ENCODE peak calls at places on chromosomes 7 and 10, in seven cellular contexts. Q is heart left ventricle, C is PC-9, V is body of pancreas, R is lower leg skin, T is neural progenitor cell, F is GM12865. N is an unnamed sample.

GRCh38 chr7:43729924-43730248 is 563 bp upstream of the COA1 start:
- DNase-seq in Q (no peak), C (no peak), V (no peak), R (no peak), T (no peak), F (no peak), N (no peak)

GRCh38 chr10:78777466-78778256 is 291.1 kb upstream of the ZMIZ1 start:
- DNase-seq in Q (peak), C (no peak), V (no peak), R (peak), T (no peak), F (no peak), N (peak)

GRCh38 chr10:99656199-99657064 is 2.9 kb upstream of the ENTPD7 start:
- DNase-seq in Q (no peak), C (peak), V (no peak), R (no peak), T (no peak), F (no peak), N (no peak)

GRCh38 chr10:125782055-125782454 is 6.4 kb upstream of the MMP21 start:
- DNase-seq in Q (no peak), C (no peak), V (no peak), R (no peak), T (no peak), F (no peak), N (no peak)

GRCh38 chr7:106063039-106063438 is 49.1 kb downstream of the SYPL1 start:
- DNase-seq in Q (no peak), C (no peak), V (no peak), R (no peak), T (no peak), F (no peak), N (no peak)

GRCh38 chr10:7787150-7787856 is 490 bp downstream of the KIN start:
- DNase-seq in Q (no peak), C (peak), V (no peak), R (no peak), T (no peak), F (peak), N (no peak)

GRCh38 chr10:95496951-95497350 is 64.2 kb downstream of the SORBS1 start:
- DNase-seq in Q (no peak), C (no peak), V (no peak), R (no peak), T (no peak), F (no peak), N (no peak)

GRCh38 chr10:105241254-105241653 is 600.2 kb downstream of the SORCS3 start:
- DNase-seq in Q (no peak), C (no peak), V (no peak), R (no peak), T (no peak), F (no peak), N (no peak)

GRCh38 chr10:16967000-16967865 is 150.0 kb upstream of the RSU1 start:
- DNase-seq in Q (no peak), C (no peak), V (no peak), R (no peak), T (no peak), F (no peak), N (no peak)

GRCh38 chr10:78599122-78599853 is 469.5 kb upstream of the ZMIZ1 start:
- DNase-seq in Q (no peak), C (no peak), V (no peak), R (no peak), T (no peak), F (no peak), N (no peak)

GRCh38 chr7:1397491-1398327 is 61.6 kb downstream of the MICALL2 start:
- DNase-seq in Q (no peak), C (no peak), V (no peak), R (no peak), T (no peak), F (no peak), N (no peak)

GRCh38 chr10:59905735-59906416 is 480 bp downstream of the CCDC6 start:
- DNase-seq in Q (peak), C (no peak), V (no peak), R (no peak), T (peak), F (no peak), N (no peak)

GRCh38 chr7:108809356-108809755 is 239.7 kb downstream of the DNAJB9 start:
- DNase-seq in Q (no peak), C (no peak), V (no peak), R (no peak), T (no peak), F (no peak), N (no peak)

GRCh38 chr7:102294589-102294988 is 7.9 kb downstream of the SH2B2 start:
- DNase-seq in Q (no peak), C (no peak), V (no peak), R (no peak), T (no peak), F (no peak), N (no peak)

GRCh38 chr7:137992738-137993394 is 9.0 kb downstream of the CREB3L2 start:
- DNase-seq in Q (peak), C (no peak), V (no peak), R (peak), T (no peak), F (peak), N (peak)

GRCh38 chr10:61835909-61836232 is 65.6 kb upstream of the ARID5B start:
- DNase-seq in Q (no peak), C (no peak), V (no peak), R (no peak), T (no peak), F (no peak), N (no peak)

GRCh38 chr10:117217196-117217761 is 20.0 kb downstream of the KCNK18 start:
- DNase-seq in Q (peak), C (no peak), V (peak), R (no peak), T (peak), F (peak), N (no peak)

GRCh38 chr7:44158060-44158872 is 17.1 kb upstream of the MYL7 start:
- DNase-seq in Q (no peak), C (no peak), V (no peak), R (no peak), T (no peak), F (no peak), N (no peak)

GRCh38 chr10:71835671-71836593 is 15.1 kb downstream of the PSAP start:
- DNase-seq in Q (peak), C (peak), V (peak), R (peak), T (peak), F (peak), N (peak)

GRCh38 chr10:31604141-31604540 is 285.1 kb downstream of the ZEB1 start:
- DNase-seq in Q (peak), C (no peak), V (no peak), R (no peak), T (no peak), F (no peak), N (no peak)

GRCh38 chr10:6601224-6601805 is 21.2 kb upstream of the PRKCQ start:
- DNase-seq in Q (no peak), C (no peak), V (no peak), R (no peak), T (no peak), F (no peak), N (no peak)

GRCh38 chr10:130464426-130464825 is 328.2 kb downstream of the GLRX3 start:
- DNase-seq in Q (no peak), C (no peak), V (no peak), R (no peak), T (no peak), F (no peak), N (no peak)

GRCh38 chr7:134778941-134779740 is at the start of gene CALD1:
- DNase-seq in Q (peak), C (peak), V (peak), R (peak), T (peak), F (no peak), N (peak)

GRCh38 chr7:42792841-42793240 is 119.0 kb downstream of the C7orf25 start:
- DNase-seq in Q (no peak), C (no peak), V (no peak), R (no peak), T (no peak), F (no peak), N (no peak)

GRCh38 chr10:1064172-1064571 is 8.0 kb downstream of the WDR37 start:
- DNase-seq in Q (no peak), C (no peak), V (no peak), R (no peak), T (no peak), F (no peak), N (no peak)

GRCh38 chr7:149670288-149670687 is 103.1 kb downstream of the ZNF467 start:
- DNase-seq in Q (peak), C (no peak), V (no peak), R (no peak), T (no peak), F (no peak), N (no peak)

GRCh38 chr10:28241766-28242399 is 61.0 kb downstream of the MPP7 start:
- DNase-seq in Q (no peak), C (no peak), V (no peak), R (no peak), T (peak), F (peak), N (no peak)

GRCh38 chr10:92268763-92269162 is 22.1 kb downstream of the CPEB3 start:
- DNase-seq in Q (no peak), C (no peak), V (no peak), R (no peak), T (no peak), F (peak), N (no peak)

GRCh38 chr10:30600005-30600404 is 29.5 kb downstream of the LYZL2 start:
- DNase-seq in Q (no peak), C (no peak), V (no peak), R (no peak), T (no peak), F (peak), N (no peak)

GRCh38 chr10:28559661-28560060 is 26.7 kb downstream of the WAC start:
- DNase-seq in Q (no peak), C (no peak), V (no peak), R (no peak), T (peak), F (no peak), N (no peak)

GRCh38 chr10:79404231-79404609 is 41.2 kb downstream of the ZCCHC24 start:
- DNase-seq in Q (peak), C (no peak), V (no peak), R (peak), T (peak), F (no peak), N (peak)

GRCh38 chr10:96463562-96463961 is 50.2 kb downstream of the TLL2 start:
- DNase-seq in Q (no peak), C (no peak), V (no peak), R (no peak), T (no peak), F (peak), N (no peak)

GRCh38 chr7:47734287-47734948 is 152.5 kb upstream of the TNS3 start:
- DNase-seq in Q (no peak), C (no peak), V (no peak), R (no peak), T (no peak), F (peak), N (no peak)

GRCh38 chr10:120600871-120601644 is 144.0 kb downstream of the PLPP4 start:
- DNase-seq in Q (no peak), C (no peak), V (no peak), R (no peak), T (peak), F (peak), N (no peak)

GRCh38 chr7:44793919-44794715 is 2.4 kb upstream of the PPIA start:
- DNase-seq in Q (no peak), C (peak), V (no peak), R (no peak), T (no peak), F (no peak), N (no peak)

GRCh38 chr10:4498763-4499251 is 327.2 kb upstream of the AKR1E2 start:
- DNase-seq in Q (no peak), C (no peak), V (no peak), R (no peak), T (no peak), F (no peak), N (no peak)

GRCh38 chr7:117212969-117213877 is 109.6 kb downstream of the WNT2 start:
- DNase-seq in Q (no peak), C (no peak), V (peak), R (peak), T (peak), F (peak), N (peak)

GRCh38 chr7:94336009-94336408 is 58.7 kb upstream of the COL1A2 start:
- DNase-seq in Q (no peak), C (no peak), V (no peak), R (no peak), T (no peak), F (no peak), N (no peak)

DNA sequence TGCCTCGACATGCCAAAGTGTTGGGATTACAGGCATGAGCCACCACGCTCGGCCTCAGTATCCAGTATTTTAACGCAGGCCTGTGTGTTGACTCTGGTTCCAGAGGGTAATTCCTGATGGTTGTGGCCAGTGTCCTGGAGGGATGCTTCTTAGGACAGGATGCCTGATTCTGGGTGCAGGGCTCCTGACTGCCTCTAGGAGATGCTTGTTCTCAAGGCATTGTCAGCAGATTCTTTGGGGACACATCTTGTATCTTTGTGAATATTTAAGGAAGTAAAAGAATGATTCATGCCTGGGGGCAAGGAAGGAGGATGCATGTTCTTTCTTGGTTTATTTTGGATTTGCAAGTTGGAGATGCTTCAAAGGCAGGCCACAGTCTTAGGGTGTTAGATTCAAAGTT is 2.2 kb downstream of the ZDHHC4 start:
- DNase-seq in Q (no peak), C (peak), V (no peak), R (no peak), T (no peak), F (peak), N (no peak)
- TF ChIP-seq CTCF in Q (no peak), C (peak), V (no peak), R (no peak), T (peak), F (peak), N (no peak)

GRCh38 chr7:152054377-152055230 is 29.1 kb downstream of the GALNT11 start:
- DNase-seq in Q (no peak), C (no peak), V (no peak), R (no peak), T (no peak), F (no peak), N (peak)
- TF ChIP-seq CTCF in Q (no peak), C (no peak), V (no peak), R (no peak), T (no peak), F (no peak), N (no peak)

GRCh38 chr7:147249956-147250355 is 1133.4 kb downstream of the CNTNAP2 start:
- DNase-seq in Q (no peak), C (no peak), V (no peak), R (no peak), T (no peak), F (no peak), N (no peak)
- TF ChIP-seq CTCF in Q (no peak), C (no peak), V (no peak), R (no peak), T (peak), F (no peak), N (no peak)

GRCh38 chr10:14736043-14736442 is 38.7 kb downstream of the FAM107B start:
- DNase-seq in Q (no peak), C (no peak), V (no peak), R (no peak), T (no peak), F (peak), N (no peak)

GRCh38 chr10:14738011-14738510 is 36.6 kb downstream of the FAM107B start:
- DNase-seq in Q (no peak), C (no peak), V (no peak), R (no peak), T (no peak), F (no peak), N (no peak)

GRCh38 chr10:14732146-14732545 is 42.6 kb downstream of the FAM107B start:
- DNase-seq in Q (no peak), C (no peak), V (peak), R (no peak), T (no peak), F (no peak), N (no peak)

GRCh38 chr10:14740684-14741247 is 33.9 kb downstream of the FAM107B start:
- DNase-seq in Q (no peak), C (no peak), V (no peak), R (no peak), T (no peak), F (peak), N (no peak)

GRCh38 chr10:14736600-14737081 is 38.1 kb downstream of the FAM107B start:
- DNase-seq in Q (peak), C (no peak), V (no peak), R (no peak), T (peak), F (peak), N (peak)
- TF ChIP-seq CTCF in Q (no peak), C (no peak), V (no peak), R (no peak), T (no peak), F (no peak), N (no peak)

GRCh38 chr7:99837649-99838361 is 10.0 kb downstream of the CYP3A43 start:
- DNase-seq in Q (no peak), C (peak), V (no peak), R (no peak), T (no peak), F (peak), N (no peak)
- TF ChIP-seq CTCF in Q (no peak), C (peak), V (peak), R (no peak), T (peak), F (peak), N (no peak)

GRCh38 chr7:36792421-36792820 is 68.1 kb upstream of the AOAH start:
- DNase-seq in Q (no peak), C (no peak), V (no peak), R (no peak), T (no peak), F (no peak), N (no peak)

GRCh38 chr7:36796850-36797618 is 72.7 kb upstream of the AOAH start:
- DNase-seq in Q (no peak), C (no peak), V (no peak), R (no peak), T (no peak), F (no peak), N (no peak)

GRCh38 chr7:36790280-36790679 is 66.0 kb upstream of the AOAH start:
- DNase-seq in Q (no peak), C (no peak), V (no peak), R (no peak), T (no peak), F (no peak), N (no peak)

GRCh38 chr7:36795451-36796021 is 71.2 kb upstream of the AOAH start:
- DNase-seq in Q (no peak), C (no peak), V (no peak), R (no peak), T (no peak), F (no peak), N (no peak)

GRCh38 chr7:36794689-36795088 is 70.4 kb upstream of the AOAH start:
- DNase-seq in Q (no peak), C (no peak), V (no peak), R (no peak), T (no peak), F (no peak), N (no peak)
- TF ChIP-seq CTCF in Q (no peak), C (no peak), V (no peak), R (no peak), T (no peak), F (no peak), N (no peak)

DNA sequence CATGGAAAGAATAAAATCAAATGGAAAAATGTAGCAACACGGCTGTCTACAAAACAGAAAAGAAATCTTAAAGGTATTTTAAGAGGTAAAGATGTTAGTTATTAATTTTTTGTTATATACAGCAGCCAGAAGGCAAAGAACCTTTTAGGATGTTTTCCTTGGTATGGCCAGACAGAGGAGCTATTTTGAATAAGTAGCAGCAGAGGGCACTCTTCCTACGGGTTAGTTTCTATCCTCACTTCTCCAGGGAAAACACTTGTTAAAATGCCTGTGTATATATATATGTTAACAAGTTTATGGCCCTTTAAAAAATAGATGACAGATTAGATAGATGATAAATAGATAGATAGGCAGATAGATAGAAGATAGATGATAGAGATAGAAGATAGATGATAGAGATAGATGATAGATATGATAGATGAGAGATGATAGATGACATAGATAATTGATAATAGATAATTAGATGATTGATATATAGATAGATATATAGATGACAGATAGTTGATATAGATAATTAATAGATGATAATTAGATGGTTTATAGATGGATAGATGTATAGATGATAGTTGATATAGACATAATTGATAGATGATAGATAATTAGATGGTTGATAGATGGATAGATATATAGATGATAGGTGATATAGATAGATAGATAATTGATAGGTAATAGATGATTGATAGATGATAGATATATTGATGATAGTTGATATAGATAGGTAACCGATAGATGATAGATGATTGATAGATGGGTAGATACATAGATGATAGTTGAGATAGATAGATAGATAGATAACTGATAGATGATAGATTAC is 57.8 kb upstream of the WIPF3 start:
- DNase-seq in Q (no peak), C (peak), V (no peak), R (no peak), T (peak), F (peak), N (no peak)
- TF ChIP-seq CTCF in Q (peak), C (peak), V (peak), R (no peak), T (peak), F (peak), N (peak)

GRCh38 chr7:64431838-64432237 is 118.1 kb downstream of the ZNF736 start:
- DNase-seq in Q (no peak), C (no peak), V (no peak), R (no peak), T (no peak), F (no peak), N (no peak)
- TF ChIP-seq CTCF in Q (no peak), C (no peak), V (no peak), R (no peak), T (no peak), F (no peak), N (no peak)

GRCh38 chr7:141754939-141755338 is 9.0 kb upstream of the TAS2R3 start:
- DNase-seq in Q (no peak), C (no peak), V (no peak), R (no peak), T (peak), F (peak), N (no peak)
- TF ChIP-seq CTCF in Q (no peak), C (peak), V (peak), R (no peak), T (peak), F (peak), N (no peak)

DNA sequence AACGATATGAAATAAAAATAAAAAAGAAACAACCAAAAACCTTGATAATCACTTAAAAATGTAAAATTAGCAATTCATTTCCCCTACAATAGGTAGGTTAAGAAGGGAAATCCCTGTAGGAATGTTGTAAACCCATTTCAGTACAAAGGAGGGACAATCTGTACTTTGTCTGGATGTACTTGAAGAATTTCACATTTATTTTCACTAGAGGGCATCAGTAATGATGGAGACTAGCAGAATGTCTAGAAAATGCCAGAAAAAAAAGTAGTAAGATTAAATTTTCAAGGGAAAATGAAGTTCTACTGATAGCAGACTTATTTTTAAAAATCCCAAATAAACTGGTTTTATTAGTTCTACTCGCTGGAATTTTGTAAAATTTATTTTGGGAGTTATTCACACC is 209.0 kb upstream of the FZD1 start:
- DNase-seq in Q (no peak), C (no peak), V (no peak), R (no peak), T (no peak), F (no peak), N (no peak)
- TF ChIP-seq CTCF in Q (no peak), C (no peak), V (no peak), R (no peak), T (peak), F (no peak), N (no peak)